ENCODE peak calls at places on chromosomes 2 and 18, in four cellular contexts. E, L, Y and W are unnamed samples.

GRCh38 chr2:233247744-233248143 is 3.7 kb upstream of the ATG16L1 start:
- DNase-seq in E (peak), L (peak), Y (no peak), W (no peak)

GRCh38 chr18:905948-906415 is 1.3 kb downstream of the ADCYAP1 start:
- DNase-seq in E (no peak), L (no peak), Y (peak), W (no peak)

GRCh38 chr2:135742307-135742838 is 718 bp downstream of the UBXN4 start:
- DNase-seq in E (peak), L (peak), Y (peak), W (peak)

GRCh38 chr2:115483631-115484030 is 1041.2 kb downstream of the DPP10 start:
- DNase-seq in E (no peak), L (no peak), Y (no peak), W (no peak)

GRCh38 chr2:239805043-239805329 is 220.2 kb downstream of the NDUFA10 start:
- DNase-seq in E (no peak), L (no peak), Y (peak), W (no peak)

GRCh38 chr18:35073186-35074105 is 32.2 kb downstream of the MAPRE2 start:
- DNase-seq in E (no peak), L (peak), Y (no peak), W (peak)

GRCh38 chr2:71510196-71510807 is 56.9 kb downstream of the DYSF start:
- DNase-seq in E (peak), L (peak), Y (peak), W (peak)

GRCh38 chr2:7983451-7983850 is 698.4 kb upstream of the ID2 start:
- DNase-seq in E (no peak), L (no peak), Y (no peak), W (no peak)

GRCh38 chr2:26535663-26536275 is 57.8 kb upstream of the OTOF start:
- DNase-seq in E (no peak), L (no peak), Y (no peak), W (no peak)

GRCh38 chr2:170076189-170076588 is 101.8 kb upstream of the MYO3B start:
- DNase-seq in E (no peak), L (no peak), Y (no peak), W (no peak)

GRCh38 chr2:236568068-236568921 is 1.3 kb upstream of the ACKR3 start:
- DNase-seq in E (no peak), L (no peak), Y (no peak), W (peak)

GRCh38 chr2:134372611-134373131 is 118.8 kb downstream of the MGAT5 start:
- DNase-seq in E (no peak), L (peak), Y (no peak), W (no peak)

GRCh38 chr2:84904717-84905174 is 710 bp upstream of the TMSB10 start:
- DNase-seq in E (no peak), L (peak), Y (peak), W (no peak)

GRCh38 chr2:128531856-128532255 is 213.2 kb upstream of the HS6ST1 start:
- DNase-seq in E (no peak), L (no peak), Y (no peak), W (no peak)

GRCh38 chr18:23784811-23785245 is 95.6 kb downstream of the LAMA3 start:
- DNase-seq in E (peak), L (peak), Y (no peak), W (peak)

GRCh38 chr18:24427484-24427883 is 1.0 kb downstream of the IMPACT start:
- DNase-seq in E (no peak), L (peak), Y (peak), W (peak)

GRCh38 chr2:166384774-166385173 is 9.0 kb upstream of the SCN9A start:
- DNase-seq in E (no peak), L (peak), Y (no peak), W (peak)

GRCh38 chr2:151845481-151845880 is 17.3 kb upstream of the ARL5A start:
- DNase-seq in E (no peak), L (no peak), Y (no peak), W (no peak)

GRCh38 chr2:96907405-96908041 is 37.6 kb upstream of the SEMA4C start:
- DNase-seq in E (no peak), L (peak), Y (no peak), W (peak)

GRCh38 chr2:106843910-106844250 is 42.1 kb downstream of the ST6GAL2 start:
- DNase-seq in E (no peak), L (no peak), Y (no peak), W (no peak)

GRCh38 chr2:105600949-105601708 is 143.6 kb upstream of the NCK2 start:
- DNase-seq in E (no peak), L (no peak), Y (no peak), W (no peak)

GRCh38 chr2:43040084-43040854 is 186.1 kb downstream of the ZFP36L2 start:
- DNase-seq in E (no peak), L (no peak), Y (no peak), W (no peak)

GRCh38 chr2:158213743-158214142 is 112.1 kb downstream of the UPP2 start:
- DNase-seq in E (no peak), L (no peak), Y (no peak), W (no peak)

GRCh38 chr2:55865095-55865835 is 58.3 kb downstream of the EFEMP1 start:
- DNase-seq in E (no peak), L (peak), Y (no peak), W (no peak)

GRCh38 chr2:166184789-166185188 is 57.0 kb upstream of the SCN1A start:
- DNase-seq in E (peak), L (no peak), Y (no peak), W (no peak)

GRCh38 chr2:190655113-190655512 is 6.2 kb downstream of the NAB1 start:
- DNase-seq in E (no peak), L (no peak), Y (no peak), W (peak)

GRCh38 chr2:28292491-28292890 is 100.2 kb upstream of the FOSL2 start:
- DNase-seq in E (no peak), L (peak), Y (no peak), W (no peak)

GRCh38 chr18:58851874-58852273 is 12.8 kb upstream of the ZNF532 start:
- DNase-seq in E (no peak), L (peak), Y (no peak), W (no peak)

GRCh38 chr2:231308631-231309414 is 86.7 kb upstream of the B3GNT7 start:
- DNase-seq in E (no peak), L (peak), Y (no peak), W (peak)

GRCh38 chr2:233354971-233355574 is 779 bp downstream of the DGKD start:
- DNase-seq in E (no peak), L (peak), Y (peak), W (peak)